ENCODE peak calls at places on chromosomes 7 and 10, in five cellular contexts. E is RWPE2, K is neural progenitor cell, Y is brain microvascular endothelial cell, F is glutamatergic neuron. S is an unnamed sample.

GRCh38 chr10:52447931-52448353 is 133.9 kb downstream of the DKK1 start:
- DNase-seq in E (no peak), K (no peak), Y (no peak), F (no peak), S (no peak)

GRCh38 chr10:71406878-71407277 is 10.2 kb downstream of the CDH23 start:
- DNase-seq in E (no peak), K (no peak), Y (no peak), F (no peak), S (peak; percentile 27)

GRCh38 chr7:116511552-116512523 is 12.3 kb downstream of the CAV2 start:
- DNase-seq in E (no peak), K (peak; percentile 54), Y (no peak), F (no peak), S (no peak)

GRCh38 chr10:124708922-124709520 is 35.2 kb downstream of the FAM53B start:
- DNase-seq in E (no peak), K (peak; percentile 64), Y (peak; percentile 32), F (no peak), S (no peak)

GRCh38 chr10:23826399-23826798 is 382.5 kb upstream of the KIAA1217 start:
- DNase-seq in E (no peak), K (peak; percentile 49), Y (peak; percentile 5), F (no peak), S (no peak)

GRCh38 chr10:78301891-78302738 is 268.5 kb downstream of the RPS24 start:
- DNase-seq in E (no peak), K (no peak), Y (no peak), F (no peak), S (peak; percentile 49)

GRCh38 chr7:2921748-2922147 is 77.6 kb upstream of the GNA12 start:
- DNase-seq in E (no peak), K (peak; percentile 73), Y (no peak), F (peak; percentile 47), S (no peak)

GRCh38 chr7:25849361-25850184 is 302.4 kb upstream of the NFE2L3 start:
- DNase-seq in E (no peak), K (no peak), Y (peak; percentile 98), F (no peak), S (no peak)

GRCh38 chr10:90587081-90587491 is 270.8 kb downstream of the HTR7 start:
- DNase-seq in E (no peak), K (no peak), Y (peak; percentile 78), F (no peak), S (no peak)

GRCh38 chr7:17617380-17617779 is 318.9 kb downstream of the AHR start:
- DNase-seq in E (no peak), K (no peak), Y (no peak), F (no peak), S (no peak)

GRCh38 chr10:64071218-64071617 is 550.0 kb downstream of the REEP3 start:
- DNase-seq in E (no peak), K (no peak), Y (peak; percentile 44), F (no peak), S (no peak)

GRCh38 chr7:83528925-83529423 is 120.0 kb downstream of the SEMA3E start:
- DNase-seq in E (no peak), K (no peak), Y (no peak), F (no peak), S (no peak)

GRCh38 chr7:707296-708000 is 19.1 kb upstream of the DNAAF5 start:
- DNase-seq in E (no peak), K (no peak), Y (no peak), F (no peak), S (no peak)

GRCh38 chr10:94299417-94299816 is 63.3 kb downstream of the NOC3L start:
- DNase-seq in E (no peak), K (no peak), Y (peak; percentile 70), F (no peak), S (no peak)

GRCh38 chr7:3678411-3678810 is 377.4 kb downstream of the SDK1 start:
- DNase-seq in E (no peak), K (no peak), Y (no peak), F (no peak), S (no peak)

GRCh38 chr10:6774406-6774805 is 194.3 kb upstream of the PRKCQ start:
- DNase-seq in E (no peak), K (no peak), Y (no peak), F (no peak), S (no peak)

GRCh38 chr7:89849052-89849451 is 305.2 kb upstream of the STEAP1 start:
- DNase-seq in E (no peak), K (no peak), Y (no peak), F (no peak), S (no peak)

GRCh38 chr7:7761974-7762769 is 43.8 kb upstream of the RPA3 start:
- DNase-seq in E (no peak), K (no peak), Y (peak; percentile 33), F (no peak), S (no peak)

GRCh38 chr10:121096617-121097431 is 245.7 kb downstream of the WDR11 start:
- DNase-seq in E (no peak), K (peak; percentile 22), Y (peak; percentile 32), F (no peak), S (no peak)

GRCh38 chr7:66321283-66321682 is 116.1 kb downstream of the TPST1 start:
- DNase-seq in E (no peak), K (no peak), Y (no peak), F (no peak), S (no peak)

GRCh38 chr7:37216923-37217322 is 231.7 kb downstream of the ELMO1 start:
- DNase-seq in E (no peak), K (no peak), Y (no peak), F (no peak), S (no peak)

DNA sequence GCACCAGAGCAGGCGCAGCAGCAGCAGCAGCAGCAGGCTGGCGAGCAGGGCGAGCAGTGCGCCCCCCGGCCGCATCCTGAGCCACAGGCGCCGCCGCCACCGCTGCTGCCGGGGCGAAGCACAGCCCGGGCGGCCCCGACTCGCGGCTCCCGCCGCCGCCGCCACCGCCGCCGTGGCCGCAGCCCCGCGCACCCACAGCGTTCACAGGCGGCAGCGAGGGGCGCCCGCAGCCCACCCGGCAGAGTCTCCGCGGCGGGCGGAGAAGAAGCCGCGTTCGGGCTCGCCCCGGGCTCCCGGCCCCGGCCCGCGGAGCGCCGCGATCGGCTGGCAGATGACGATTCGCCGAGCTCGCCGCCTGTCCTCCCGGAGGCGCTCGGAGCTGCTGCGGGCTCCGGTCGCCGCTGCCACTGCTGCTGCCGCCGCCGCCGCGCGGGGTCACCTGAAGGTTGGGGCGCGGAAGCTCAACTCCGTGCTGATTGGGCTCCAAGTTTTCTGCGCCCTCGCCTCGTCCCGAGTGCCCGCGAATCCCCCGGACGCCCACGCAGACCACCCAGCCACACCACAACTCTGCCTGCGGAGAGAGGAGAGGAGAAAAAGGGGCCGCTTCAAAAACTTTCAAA is at the start of gene ST8SIA6:
- DNase-seq in E (peak; percentile 55), K (peak; percentile 83), Y (peak; percentile 6), F (peak; percentile 65), S (peak; percentile 72)
- TF ChIP-seq CTCF in E (peak; percentile 41), K (peak; percentile 8), Y (no peak), F (no peak), S (no peak)

GRCh38 chr10:133394064-133394663 is at the start of gene MTG1:
- DNase-seq in E (peak; percentile 89), K (peak; percentile 99), Y (peak; percentile 80), F (peak; percentile 99), S (peak; percentile 97)
- TF ChIP-seq CTCF in E (no peak), K (peak; percentile 24), Y (peak; percentile 4), F (no peak), S (peak; percentile 38)

DNA sequence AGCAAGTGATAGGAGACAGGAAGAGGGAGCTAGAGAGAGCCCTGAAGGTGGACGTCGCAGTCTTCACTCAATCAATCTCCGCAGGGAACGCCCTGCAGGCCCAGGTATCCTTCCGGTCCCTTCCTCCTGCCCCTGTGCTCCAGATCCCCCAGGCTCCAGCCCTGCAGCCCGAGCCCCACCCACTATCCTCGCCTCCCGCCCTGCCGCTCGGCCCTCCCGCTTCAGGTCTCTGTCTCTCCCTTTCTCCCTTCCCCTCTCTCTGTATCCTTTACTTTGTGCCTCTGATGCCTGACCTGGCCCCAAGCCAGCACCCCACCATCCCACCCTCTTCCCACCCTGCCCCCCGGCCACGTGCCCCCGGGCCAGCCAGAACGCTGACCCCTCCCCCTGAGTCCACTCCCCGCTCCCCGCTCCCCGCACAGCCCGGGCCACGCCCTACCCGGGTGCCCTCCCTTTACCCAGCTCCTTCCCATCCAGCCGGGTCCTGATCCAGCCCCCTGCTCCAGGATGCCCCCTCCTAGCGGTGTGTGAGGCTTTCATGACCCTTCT is 127.7 kb downstream of the UBE2H start:
- DNase-seq in E (peak; percentile 87), K (peak; percentile 90), Y (no peak), F (peak; percentile 81), S (peak; percentile 77)
- TF ChIP-seq CTCF in E (no peak), K (peak; percentile 45), Y (peak; percentile 59), F (no peak), S (no peak)

DNA sequence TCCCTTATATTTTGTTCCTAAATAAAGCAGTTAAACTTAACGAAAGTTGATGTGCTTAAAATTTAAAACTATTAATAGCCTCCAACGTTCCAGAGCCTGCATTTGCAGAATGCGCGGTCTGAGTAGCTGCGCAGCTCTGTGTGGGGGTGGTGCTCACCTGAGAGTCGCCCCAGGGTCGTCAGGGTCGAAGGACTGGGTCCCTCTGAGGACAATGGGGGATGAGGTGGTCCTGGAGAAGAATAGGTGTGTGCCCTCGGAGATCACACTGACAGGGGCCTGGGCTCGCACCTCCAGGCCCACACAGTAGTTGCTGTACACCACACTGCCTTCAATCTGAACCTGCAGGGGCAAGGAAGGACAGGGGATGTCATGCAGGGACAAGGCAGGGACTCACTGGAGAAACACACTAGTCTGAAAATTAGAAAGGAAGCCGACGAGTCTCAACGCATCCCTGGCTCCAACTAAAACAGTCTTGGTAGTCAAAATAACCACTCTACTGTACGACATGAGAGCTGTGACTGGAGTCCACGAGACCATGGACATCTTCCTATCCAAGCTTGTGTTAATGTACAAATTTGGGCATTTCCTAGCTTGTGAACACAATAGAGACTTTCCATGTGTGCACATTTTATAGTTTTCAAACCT is 54.4 kb downstream of the PKD1L1 start:
- DNase-seq in E (no peak), K (no peak), Y (no peak), F (no peak), S (peak; percentile 50)
- TF ChIP-seq CTCF in E (no peak), K (no peak), Y (no peak), F (no peak), S (no peak)

GRCh38 chr10:57654856-57655255 is 612.8 kb downstream of the IPMK start:
- DNase-seq in E (no peak), K (no peak), Y (no peak), F (no peak), S (no peak)

GRCh38 chr10:57661206-57661605 is 606.5 kb downstream of the IPMK start:
- DNase-seq in E (no peak), K (no peak), Y (no peak), F (no peak), S (no peak)

DNA sequence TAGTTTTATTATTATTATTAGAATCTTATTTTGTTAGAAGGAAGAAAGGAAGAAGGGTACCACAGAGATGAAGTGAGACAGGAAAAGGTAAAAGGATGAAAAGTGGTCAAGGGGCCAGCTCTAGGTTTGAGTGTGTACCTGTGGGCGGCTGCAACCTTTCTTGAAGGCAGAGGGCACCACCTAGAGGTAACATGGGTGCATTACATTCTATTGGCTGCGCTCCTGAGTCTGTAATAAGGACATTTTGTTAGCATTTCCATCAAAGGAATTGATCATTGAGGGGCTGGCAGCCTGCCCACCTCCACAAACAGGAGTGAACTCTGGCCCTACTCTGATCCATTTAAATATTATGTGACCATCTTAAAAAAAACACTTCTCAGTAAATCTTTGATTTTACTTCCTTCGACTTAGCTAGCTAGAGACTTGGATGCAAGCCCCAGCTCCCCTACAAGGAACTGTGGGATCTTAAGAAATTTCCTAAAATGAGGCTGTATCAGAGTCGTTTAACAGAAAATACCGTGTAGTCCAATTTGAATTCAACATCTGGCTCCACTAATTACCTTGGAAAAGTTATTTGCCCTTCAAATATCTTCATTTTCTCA is 610.4 kb downstream of the IPMK start:
- DNase-seq in E (peak; percentile 25), K (peak; percentile 78), Y (peak; percentile 59), F (peak; percentile 65), S (peak; percentile 71)
- TF ChIP-seq CTCF in E (peak; percentile 91), K (peak; percentile 86), Y (peak; percentile 88), F (peak; percentile 91), S (peak; percentile 93)

S was measured in type B pancreatic cell.